ENCODE peak calls at places on chromosome 22, in eight cellular contexts. One of them, this sample, is unnamed.

GRCh38 chr22:47355388-47355725 is 592.9 kb downstream of the TBC1D22A start:
- DNase-seq in fibroblast of lung: no peak
- DNase-seq in small intestine: no peak
- DNase-seq in adrenal gland: no peak
- DNase-seq in right atrium auricular region: peak; percentile 40
- DNase-seq in Panc1: no peak
- DNase-seq in astrocyte of the spinal cord: no peak
- DNase-seq in breast epithelium: no peak
- DNase-seq in this sample: no peak

GRCh38 chr22:19799322-19800190 is 39.0 kb downstream of the TBX1 start:
- DNase-seq in fibroblast of lung: peak; percentile 97
- DNase-seq in small intestine: no peak
- DNase-seq in adrenal gland: no peak
- DNase-seq in right atrium auricular region: no peak
- DNase-seq in Panc1: no peak
- DNase-seq in astrocyte of the spinal cord: peak; percentile 94
- DNase-seq in breast epithelium: peak; percentile 33
- DNase-seq in this sample: no peak

GRCh38 chr22:32106930-32107329 is 52.2 kb downstream of the C22orf42 start:
- DNase-seq in fibroblast of lung: peak; percentile 17
- DNase-seq in small intestine: no peak
- DNase-seq in adrenal gland: no peak
- DNase-seq in right atrium auricular region: no peak
- DNase-seq in Panc1: no peak
- DNase-seq in astrocyte of the spinal cord: peak; percentile 9
- DNase-seq in breast epithelium: no peak
- DNase-seq in this sample: peak; percentile 16

GRCh38 chr22:26800858-26801257 is 143.5 kb downstream of the MIAT start:
- DNase-seq in fibroblast of lung: peak; percentile 34
- DNase-seq in small intestine: no peak
- DNase-seq in adrenal gland: no peak
- DNase-seq in right atrium auricular region: no peak
- DNase-seq in Panc1: no peak
- DNase-seq in astrocyte of the spinal cord: no peak
- DNase-seq in breast epithelium: no peak
- DNase-seq in this sample: no peak

GRCh38 chr22:19868773-19869471 is 14.2 kb upstream of the GNB1L start:
- DNase-seq in fibroblast of lung: no peak
- DNase-seq in small intestine: peak; percentile 35
- DNase-seq in adrenal gland: no peak
- DNase-seq in right atrium auricular region: no peak
- DNase-seq in Panc1: no peak
- DNase-seq in astrocyte of the spinal cord: peak; percentile 13
- DNase-seq in breast epithelium: no peak
- DNase-seq in this sample: no peak

GRCh38 chr22:26436903-26437515 is 7.9 kb downstream of the ASPHD2 start:
- DNase-seq in fibroblast of lung: no peak
- DNase-seq in small intestine: peak; percentile 95
- DNase-seq in adrenal gland: no peak
- DNase-seq in right atrium auricular region: no peak
- DNase-seq in Panc1: no peak
- DNase-seq in astrocyte of the spinal cord: no peak
- DNase-seq in breast epithelium: no peak
- DNase-seq in this sample: no peak

GRCh38 chr22:35150163-35151107 is 84.5 kb downstream of the ISX start:
- DNase-seq in fibroblast of lung: peak; percentile 10
- DNase-seq in small intestine: peak; percentile 69
- DNase-seq in adrenal gland: peak; percentile 55
- DNase-seq in right atrium auricular region: peak; percentile 63
- DNase-seq in Panc1: peak; percentile 20
- DNase-seq in astrocyte of the spinal cord: peak; percentile 13
- DNase-seq in breast epithelium: peak; percentile 27
- DNase-seq in this sample: peak; percentile 14

GRCh38 chr22:38900677-38901076 is 28.7 kb upstream of the CBX6 start:
- DNase-seq in fibroblast of lung: no peak
- DNase-seq in small intestine: no peak
- DNase-seq in adrenal gland: no peak
- DNase-seq in right atrium auricular region: no peak
- DNase-seq in Panc1: no peak
- DNase-seq in astrocyte of the spinal cord: no peak
- DNase-seq in breast epithelium: no peak
- DNase-seq in this sample: peak; percentile 67

GRCh38 chr22:19716829-19717105 is 2.5 kb downstream of the SEPTIN5 start:
- DNase-seq in fibroblast of lung: no peak
- DNase-seq in small intestine: no peak
- DNase-seq in adrenal gland: no peak
- DNase-seq in right atrium auricular region: no peak
- DNase-seq in Panc1: no peak
- DNase-seq in astrocyte of the spinal cord: no peak
- DNase-seq in breast epithelium: no peak
- DNase-seq in this sample: no peak

GRCh38 chr22:38837414-38837813 is 6.4 kb downstream of the NPTXR start:
- DNase-seq in fibroblast of lung: no peak
- DNase-seq in small intestine: no peak
- DNase-seq in adrenal gland: no peak
- DNase-seq in right atrium auricular region: no peak
- DNase-seq in Panc1: no peak
- DNase-seq in astrocyte of the spinal cord: no peak
- DNase-seq in breast epithelium: no peak
- DNase-seq in this sample: no peak

GRCh38 chr22:19791894-19792293 is 31.3 kb downstream of the TBX1 start:
- DNase-seq in fibroblast of lung: no peak
- DNase-seq in small intestine: no peak
- DNase-seq in adrenal gland: no peak
- DNase-seq in right atrium auricular region: no peak
- DNase-seq in Panc1: no peak
- DNase-seq in astrocyte of the spinal cord: no peak
- DNase-seq in breast epithelium: no peak
- DNase-seq in this sample: no peak

GRCh38 chr22:46803031-46803880 is 40.8 kb downstream of the TBC1D22A start:
- DNase-seq in fibroblast of lung: peak; percentile 14
- DNase-seq in small intestine: peak; percentile 47
- DNase-seq in adrenal gland: peak; percentile 44
- DNase-seq in right atrium auricular region: no peak
- DNase-seq in Panc1: peak; percentile 42
- DNase-seq in astrocyte of the spinal cord: no peak
- DNase-seq in breast epithelium: peak; percentile 18
- DNase-seq in this sample: peak; percentile 60

GRCh38 chr22:46875089-46875488 is 112.6 kb downstream of the TBC1D22A start:
- DNase-seq in fibroblast of lung: no peak
- DNase-seq in small intestine: no peak
- DNase-seq in adrenal gland: no peak
- DNase-seq in right atrium auricular region: no peak
- DNase-seq in Panc1: no peak
- DNase-seq in astrocyte of the spinal cord: no peak
- DNase-seq in breast epithelium: no peak
- DNase-seq in this sample: no peak

GRCh38 chr22:20013382-20013871 is 3.2 kb downstream of the ARVCF start:
- DNase-seq in fibroblast of lung: peak; percentile 48
- DNase-seq in small intestine: no peak
- DNase-seq in adrenal gland: peak; percentile 48
- DNase-seq in right atrium auricular region: no peak
- DNase-seq in Panc1: no peak
- DNase-seq in astrocyte of the spinal cord: peak; percentile 60
- DNase-seq in breast epithelium: no peak
- DNase-seq in this sample: no peak

GRCh38 chr22:21632237-21632895 is at the start of gene CCDC116:
- DNase-seq in fibroblast of lung: no peak
- DNase-seq in small intestine: no peak
- DNase-seq in adrenal gland: peak; percentile 37
- DNase-seq in right atrium auricular region: no peak
- DNase-seq in Panc1: no peak
- DNase-seq in astrocyte of the spinal cord: no peak
- DNase-seq in breast epithelium: no peak
- DNase-seq in this sample: peak; percentile 95

GRCh38 chr22:25525376-25525775 is 39.1 kb upstream of the GRK3 start:
- DNase-seq in fibroblast of lung: no peak
- DNase-seq in small intestine: no peak
- DNase-seq in adrenal gland: no peak
- DNase-seq in right atrium auricular region: no peak
- DNase-seq in Panc1: no peak
- DNase-seq in astrocyte of the spinal cord: no peak
- DNase-seq in breast epithelium: no peak
- DNase-seq in this sample: no peak

GRCh38 chr22:23551385-23551784 is 28.7 kb downstream of the IGLL1 start:
- DNase-seq in fibroblast of lung: no peak
- DNase-seq in small intestine: no peak
- DNase-seq in adrenal gland: no peak
- DNase-seq in right atrium auricular region: no peak
- DNase-seq in Panc1: no peak
- DNase-seq in astrocyte of the spinal cord: no peak
- DNase-seq in breast epithelium: no peak
- DNase-seq in this sample: no peak

GRCh38 chr22:29621761-29622526 is 18.5 kb downstream of the NF2 start:
- DNase-seq in fibroblast of lung: peak; percentile 98
- DNase-seq in small intestine: peak; percentile 34
- DNase-seq in adrenal gland: peak; percentile 32
- DNase-seq in right atrium auricular region: no peak
- DNase-seq in Panc1: peak; percentile 99
- DNase-seq in astrocyte of the spinal cord: peak; percentile 94
- DNase-seq in breast epithelium: no peak
- DNase-seq in this sample: no peak

GRCh38 chr22:28106601-28107000 is 187.5 kb upstream of the PITPNB start:
- DNase-seq in fibroblast of lung: no peak
- DNase-seq in small intestine: no peak
- DNase-seq in adrenal gland: no peak
- DNase-seq in right atrium auricular region: no peak
- DNase-seq in Panc1: no peak
- DNase-seq in astrocyte of the spinal cord: no peak
- DNase-seq in breast epithelium: no peak
- DNase-seq in this sample: no peak

GRCh38 chr22:28103596-28103995 is 184.5 kb upstream of the PITPNB start:
- DNase-seq in fibroblast of lung: no peak
- DNase-seq in small intestine: no peak
- DNase-seq in adrenal gland: no peak
- DNase-seq in right atrium auricular region: no peak
- DNase-seq in Panc1: no peak
- DNase-seq in astrocyte of the spinal cord: no peak
- DNase-seq in breast epithelium: no peak
- DNase-seq in this sample: no peak

GRCh38 chr22:28105988-28106387 is 186.9 kb upstream of the PITPNB start:
- DNase-seq in fibroblast of lung: no peak
- DNase-seq in small intestine: no peak
- DNase-seq in adrenal gland: no peak
- DNase-seq in right atrium auricular region: no peak
- DNase-seq in Panc1: no peak
- DNase-seq in astrocyte of the spinal cord: no peak
- DNase-seq in breast epithelium: no peak
- DNase-seq in this sample: no peak

GRCh38 chr22:28102413-28102812 is 183.4 kb upstream of the PITPNB start:
- DNase-seq in fibroblast of lung: no peak
- DNase-seq in small intestine: no peak
- DNase-seq in adrenal gland: peak; percentile 4
- DNase-seq in right atrium auricular region: no peak
- DNase-seq in Panc1: no peak
- DNase-seq in astrocyte of the spinal cord: no peak
- DNase-seq in breast epithelium: no peak
- DNase-seq in this sample: peak; percentile 10

GRCh38 chr22:28105396-28105795 is 186.3 kb upstream of the PITPNB start:
- DNase-seq in fibroblast of lung: no peak
- DNase-seq in small intestine: no peak
- DNase-seq in adrenal gland: no peak
- DNase-seq in right atrium auricular region: no peak
- DNase-seq in Panc1: no peak
- DNase-seq in astrocyte of the spinal cord: no peak
- DNase-seq in breast epithelium: no peak
- DNase-seq in this sample: peak; percentile 91
- H3K4me3 ChIP-seq in fibroblast of lung: no peak overlapping the region
- H3K4me3 ChIP-seq in small intestine: no peak overlapping the region
- H3K4me3 ChIP-seq in adrenal gland: no peak overlapping the region
- H3K4me3 ChIP-seq in right atrium auricular region: no peak overlapping the region
- H3K4me3 ChIP-seq in Panc1: no peak overlapping the region
- H3K4me3 ChIP-seq in astrocyte of the spinal cord: no peak overlapping the region
- H3K4me3 ChIP-seq in breast epithelium: no peak overlapping the region
- H3K4me3 ChIP-seq in this sample: no peak overlapping the region

GRCh38 chr22:37284126-37284806 is 2.0 kb downstream of the CYTH4 start:
- DNase-seq in fibroblast of lung: no peak
- DNase-seq in small intestine: no peak
- DNase-seq in adrenal gland: no peak
- DNase-seq in right atrium auricular region: no peak
- DNase-seq in Panc1: no peak
- DNase-seq in astrocyte of the spinal cord: no peak
- DNase-seq in breast epithelium: no peak
- DNase-seq in this sample: no peak
- H3K4me3 ChIP-seq in fibroblast of lung: no peak overlapping the region
- H3K4me3 ChIP-seq in small intestine: peak overlapping the region; percentile 49
- H3K4me3 ChIP-seq in adrenal gland: peak overlapping the region; percentile 35
- H3K4me3 ChIP-seq in right atrium auricular region: peak overlapping the region; percentile 11
- H3K4me3 ChIP-seq in Panc1: no peak overlapping the region
- H3K4me3 ChIP-seq in astrocyte of the spinal cord: no peak overlapping the region
- H3K4me3 ChIP-seq in breast epithelium: peak overlapping the region; percentile 35
- H3K4me3 ChIP-seq in this sample: peak overlapping the region; percentile 35

DNA sequence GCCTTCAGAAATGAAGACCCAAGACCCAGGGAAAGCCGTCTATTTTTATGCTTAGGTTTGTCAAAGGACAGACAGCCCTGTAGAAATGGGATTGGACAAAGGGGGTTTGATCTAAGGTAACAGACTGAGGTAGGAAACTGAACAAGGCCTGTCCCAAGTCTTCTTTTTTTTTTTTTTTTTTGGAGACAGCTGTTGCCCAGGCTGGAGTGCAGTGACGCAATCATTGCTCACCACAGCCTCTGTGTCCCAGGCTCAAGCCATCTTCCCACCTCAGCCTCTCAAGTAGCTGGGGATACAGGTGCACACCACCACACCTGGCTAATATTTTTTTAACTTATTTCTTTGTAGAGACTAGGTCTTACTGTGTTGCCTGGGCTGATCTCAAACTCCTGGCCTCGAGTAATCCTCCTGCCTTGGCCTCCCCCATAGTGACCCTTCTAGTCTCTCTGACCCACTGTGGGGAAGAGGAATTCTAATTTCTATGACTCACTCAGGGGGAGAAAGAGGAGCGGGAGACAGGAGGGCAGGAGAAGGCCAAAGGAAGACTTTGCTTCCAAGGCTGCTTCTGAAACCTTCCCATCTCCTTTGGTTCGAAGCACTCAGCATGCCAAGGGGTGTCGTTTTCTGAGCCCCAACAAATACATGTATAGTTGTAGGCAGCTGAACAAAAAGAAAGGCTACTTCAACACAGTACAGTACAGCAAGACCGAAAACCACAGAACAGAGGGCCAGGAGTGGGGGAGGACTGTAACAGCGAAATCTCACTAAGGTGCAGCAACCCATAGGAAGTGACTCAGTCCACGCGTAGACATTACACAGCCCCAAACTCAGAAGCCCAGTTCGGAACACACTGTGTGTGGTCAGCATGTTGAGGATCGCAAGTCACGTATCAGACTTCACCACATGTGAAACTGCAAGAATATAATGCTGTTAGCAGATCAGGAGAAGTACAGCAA is 872 bp downstream of the TMA7B start:
- DNase-seq in fibroblast of lung: peak; percentile 99
- DNase-seq in small intestine: peak; percentile 64
- DNase-seq in adrenal gland: peak; percentile 10
- DNase-seq in right atrium auricular region: no peak
- DNase-seq in Panc1: no peak
- DNase-seq in astrocyte of the spinal cord: peak; percentile 99
- DNase-seq in breast epithelium: no peak
- DNase-seq in this sample: no peak
- H3K4me3 ChIP-seq in fibroblast of lung: no peak overlapping the region
- H3K4me3 ChIP-seq in small intestine: no peak overlapping the region
- H3K4me3 ChIP-seq in adrenal gland: no peak overlapping the region
- H3K4me3 ChIP-seq in right atrium auricular region: no peak overlapping the region
- H3K4me3 ChIP-seq in Panc1: no peak overlapping the region
- H3K4me3 ChIP-seq in astrocyte of the spinal cord: no peak overlapping the region
- H3K4me3 ChIP-seq in breast epithelium: no peak overlapping the region
- H3K4me3 ChIP-seq in this sample: no peak overlapping the region

GRCh38 chr22:37267128-37267587 is 15.2 kb upstream of the CYTH4 start:
- DNase-seq in fibroblast of lung: no peak
- DNase-seq in small intestine: peak; percentile 37
- DNase-seq in adrenal gland: peak; percentile 39
- DNase-seq in right atrium auricular region: no peak
- DNase-seq in Panc1: no peak
- DNase-seq in astrocyte of the spinal cord: no peak
- DNase-seq in breast epithelium: no peak
- DNase-seq in this sample: no peak
- H3K4me3 ChIP-seq in fibroblast of lung: peak overlapping the region; percentile 56
- H3K4me3 ChIP-seq in small intestine: peak overlapping the region; percentile 30
- H3K4me3 ChIP-seq in adrenal gland: peak overlapping the region; percentile 64
- H3K4me3 ChIP-seq in right atrium auricular region: no peak overlapping the region
- H3K4me3 ChIP-seq in Panc1: peak overlapping the region; percentile 62
- H3K4me3 ChIP-seq in astrocyte of the spinal cord: peak overlapping the region; percentile 42
- H3K4me3 ChIP-seq in breast epithelium: peak overlapping the region; percentile 28
- H3K4me3 ChIP-seq in this sample: peak overlapping the region; percentile 43

This sample was measured in Jurkat, Clone E6-1.